ENCODE peak calls at places on chromosomes 3 and 15, in nine cellular contexts. N is GM23248, R is Karpas-422, V is HCT116, Q is uterus, A is hepatocyte, U is fibroblast of lung, P is body of pancreas, T is mammary epithelial cell. F is an unnamed sample.

GRCh38 chr3:64488938-64489337 is 198.9 kb downstream of the ADAMTS9 start:
- DNase-seq in U (no peak), Q (no peak), N (no peak), V (no peak), P (no peak), T (no peak), A (no peak), R (no peak), F (peak)

GRCh38 chr3:164577667-164578066 is 500.6 kb downstream of the SI start:
- DNase-seq in R (no peak), N (no peak), P (no peak), A (no peak), U (no peak), V (no peak), Q (no peak), T (no peak), F (no peak)

GRCh38 chr3:57029924-57030323 is 30.5 kb upstream of the SPATA12 start:
- DNase-seq in N (no peak), P (peak), A (no peak), U (no peak), Q (no peak), T (no peak), R (peak), V (no peak), F (peak)

GRCh38 chr3:119933197-119933596 is 151.3 kb downstream of the NR1I2 start:
- DNase-seq in A (no peak), R (no peak), Q (no peak), P (no peak), U (no peak), T (no peak), N (no peak), V (no peak), F (no peak)

GRCh38 chr15:40302981-40303380 is 4.8 kb downstream of the PLCB2 start:
- DNase-seq in V (no peak), N (no peak), R (no peak), Q (no peak), P (no peak), A (no peak), T (no peak), U (no peak), F (no peak)

GRCh38 chr3:139136459-139137190 is 91.9 kb upstream of the PRR23C start:
- DNase-seq in U (no peak), V (no peak), P (no peak), N (no peak), Q (no peak), R (no peak), A (no peak), T (no peak), F (no peak)

GRCh38 chr3:1792466-1792865 is 306.2 kb upstream of the CNTN4 start:
- DNase-seq in A (no peak), R (no peak), V (no peak), T (no peak), P (no peak), N (no peak), U (no peak), Q (no peak), F (no peak)

GRCh38 chr3:36124118-36124796 is 256.0 kb upstream of the STAC start:
- DNase-seq in V (peak), U (peak), Q (no peak), P (no peak), A (peak), N (peak), R (peak), T (peak), F (no peak)

GRCh38 chr3:115062412-115062956 is 84.6 kb downstream of the ZBTB20 start:
- DNase-seq in R (no peak), T (peak), A (no peak), V (no peak), Q (no peak), P (no peak), N (peak), U (peak), F (no peak)

GRCh38 chr15:72344602-72345001 is 24.6 kb upstream of the CELF6 start:
- DNase-seq in T (no peak), Q (no peak), P (no peak), V (no peak), A (no peak), U (no peak), R (no peak), N (no peak), F (no peak)

GRCh38 chr3:141240290-141241247 is 8.9 kb downstream of the PXYLP1 start:
- DNase-seq in R (no peak), T (peak), U (no peak), Q (no peak), V (no peak), N (peak), P (no peak), A (no peak), F (no peak)

GRCh38 chr3:31234143-31234542 is 298.6 kb upstream of the STT3B start:
- DNase-seq in Q (no peak), V (no peak), N (no peak), T (no peak), P (no peak), U (no peak), R (no peak), A (no peak), F (no peak)

GRCh38 chr3:153595186-153595815 is 433.3 kb downstream of the RAP2B start:
- DNase-seq in N (peak), U (peak), R (no peak), P (no peak), V (peak), A (peak), Q (no peak), T (peak), F (no peak)

GRCh38 chr3:36895488-36896409 is 49.1 kb downstream of the TRANK1 start:
- DNase-seq in U (no peak), Q (no peak), V (no peak), N (no peak), R (peak), A (no peak), P (no peak), T (no peak), F (no peak)

GRCh38 chr3:129576514-129577345 is 29.7 kb downstream of the PLXND1 start:
- DNase-seq in T (no peak), Q (no peak), R (peak), N (no peak), P (peak), A (no peak), V (no peak), U (no peak), F (no peak)

GRCh38 chr3:31981206-31982181 is at the start of the genes OSBPL10 and ZNF860:
- DNase-seq in N (peak), U (peak), R (peak), Q (peak), V (peak), T (peak), P (peak), A (peak), F (peak)

GRCh38 chr15:89043031-89044002 is 44.9 kb upstream of the ABHD2 start:
- DNase-seq in A (no peak), T (no peak), V (no peak), N (no peak), U (no peak), R (no peak), P (no peak), Q (no peak), F (no peak)

GRCh38 chr3:42254566-42254965 is 11.4 kb downstream of the CCK start:
- DNase-seq in P (no peak), N (no peak), R (no peak), Q (no peak), U (no peak), A (no peak), V (no peak), T (no peak), F (no peak)

GRCh38 chr15:62649793-62650420 is 392.6 kb upstream of the TPM1 start:
- DNase-seq in N (peak), Q (no peak), R (no peak), A (no peak), P (no peak), T (peak), V (no peak), U (peak), F (no peak)

GRCh38 chr3:28672411-28672810 is 323.8 kb upstream of the AZI2 start:
- DNase-seq in U (no peak), A (no peak), V (no peak), Q (no peak), R (no peak), T (no peak), N (no peak), P (no peak), F (no peak)

DNA sequence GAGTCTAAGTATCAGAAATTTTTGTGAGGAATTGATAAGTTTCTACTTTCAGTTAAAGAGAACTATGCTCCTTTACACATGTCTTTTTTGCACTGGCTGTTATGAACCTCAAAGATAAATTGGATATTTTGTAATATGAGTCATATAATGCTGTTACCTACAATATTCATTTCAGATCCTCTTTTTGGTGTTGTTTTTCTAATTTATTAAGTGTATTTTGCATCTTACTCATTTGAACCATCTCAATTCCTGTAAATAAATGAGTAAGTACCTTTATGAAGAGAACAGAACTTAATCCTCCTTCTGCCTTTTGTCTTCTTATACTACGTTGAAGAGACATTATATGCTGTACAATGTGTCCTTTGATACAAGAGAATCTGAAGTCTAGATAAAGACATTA is 74.4 kb downstream of the ZIC1 start:
- DNase-seq in R (no peak), N (no peak), U (no peak), A (no peak), T (no peak), V (no peak), P (no peak), Q (no peak), F (no peak)
- H3K27ac ChIP-seq in R (no peak), N (no peak), U (no peak), A (no peak), T (no peak), V (no peak), P (no peak), Q (no peak), F (no peak)

GRCh38 chr3:167816953-167817352 is 81.4 kb downstream of the SERPINI1 start:
- DNase-seq in P (no peak), V (no peak), U (no peak), A (no peak), T (no peak), R (no peak), N (no peak), Q (no peak), F (no peak)
- H3K27ac ChIP-seq in P (no peak), V (no peak), U (no peak), A (no peak), T (no peak), R (no peak), N (no peak), Q (no peak), F (no peak)

DNA sequence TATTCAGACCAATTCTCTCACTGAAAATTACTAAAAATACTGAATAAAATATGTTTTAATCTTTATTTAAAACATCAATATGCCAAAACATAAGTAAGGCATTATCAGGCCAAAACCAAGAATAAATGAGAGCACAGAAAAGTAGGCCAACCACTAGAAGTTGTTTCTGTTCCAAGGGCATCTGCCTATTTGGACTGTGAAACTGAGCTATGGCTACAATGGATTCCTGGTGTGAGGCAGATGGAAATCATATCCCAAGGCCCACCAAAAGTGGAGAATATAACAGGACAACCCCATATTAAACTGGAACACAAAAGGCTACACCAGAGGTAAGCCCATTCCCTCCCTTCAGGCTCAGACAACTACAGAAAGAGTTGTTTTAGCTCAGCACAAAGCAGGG is 302.8 kb upstream of the IL12A start:
- DNase-seq in R (no peak), P (no peak), T (no peak), Q (no peak), N (no peak), V (no peak), A (no peak), U (no peak), F (no peak)
- H3K27ac ChIP-seq in R (no peak), P (no peak), T (no peak), Q (no peak), N (no peak), V (no peak), A (no peak), U (no peak), F (no peak)

GRCh38 chr3:16323737-16324136 is 58.7 kb downstream of the OXNAD1 start:
- DNase-seq in Q (no peak), P (no peak), R (no peak), N (no peak), T (no peak), U (no peak), V (no peak), A (no peak), F (no peak)
- H3K27ac ChIP-seq in Q (peak), P (no peak), R (no peak), N (no peak), T (no peak), U (no peak), V (no peak), A (no peak), F (no peak)

DNA sequence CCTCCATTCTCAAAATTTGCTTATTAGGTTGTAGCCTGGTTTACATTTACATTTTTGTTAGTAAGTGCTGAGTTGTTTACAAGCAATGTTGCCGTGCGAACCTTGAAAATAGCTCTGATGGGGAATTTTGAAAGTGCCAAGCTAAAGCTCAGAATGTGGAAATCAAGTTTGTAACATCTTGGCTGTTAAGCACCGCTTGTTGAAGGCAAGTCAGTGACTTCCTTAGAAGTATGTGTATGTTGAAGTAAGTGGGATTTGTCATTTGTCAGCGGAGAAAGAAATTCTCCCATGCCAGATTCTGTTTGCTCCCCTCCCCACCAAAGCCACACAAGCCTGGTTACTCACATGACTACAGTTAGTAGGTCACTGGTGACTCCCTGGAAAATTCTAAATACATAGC is 390.8 kb upstream of the SEMA6D start:
- DNase-seq in P (no peak), R (no peak), V (no peak), N (peak), U (peak), Q (no peak), A (no peak), T (no peak), F (no peak)
- H3K27ac ChIP-seq in P (no peak), R (no peak), V (no peak), N (no peak), U (no peak), Q (no peak), A (no peak), T (no peak), F (no peak)

F was measured in SJCRH30.